ENCODE peak calls at places on chromosomes 3 and 15, in ten cellular contexts. A, X, F, C, Z, I, V, W, L and U are unnamed samples.

GRCh38 chr3:197504239-197505191 is 51.3 kb downstream of the BDH1 start:
- DNase-seq in A (no peak), X (no peak), F (no peak), C (no peak), Z (no peak), I (no peak), V (no peak), W (no peak), L (no peak), U (no peak)

GRCh38 chr15:31598620-31599019 is 272.0 kb downstream of the KLF13 start:
- DNase-seq in A (peak), X (no peak), F (peak), C (no peak), Z (peak), I (no peak), V (no peak), W (no peak), L (no peak), U (no peak)

GRCh38 chr15:74192751-74193150 is 9.8 kb downstream of the STRA6 start:
- DNase-seq in A (no peak), X (no peak), F (no peak), C (no peak), Z (no peak), I (no peak), V (no peak), W (no peak), L (no peak), U (no peak)

GRCh38 chr3:58880182-58880581 is 169.6 kb downstream of the CFAP20DC start:
- DNase-seq in A (no peak), X (peak), F (no peak), C (no peak), Z (no peak), I (no peak), V (no peak), W (no peak), L (no peak), U (no peak)

GRCh38 chr3:183818041-183818620 is 7.2 kb downstream of the MAP6D1 start:
- DNase-seq in A (no peak), X (no peak), F (no peak), C (no peak), Z (no peak), I (no peak), V (no peak), W (no peak), L (no peak), U (no peak)

GRCh38 chr15:74525328-74525727 is 15.7 kb upstream of the ARID3B start:
- DNase-seq in A (no peak), X (peak), F (no peak), C (no peak), Z (no peak), I (no peak), V (no peak), W (no peak), L (no peak), U (no peak)

GRCh38 chr3:42980909-42981308 is 1.8 kb downstream of the GASK1A start:
- DNase-seq in A (no peak), X (no peak), F (no peak), C (no peak), Z (no peak), I (no peak), V (no peak), W (no peak), L (no peak), U (no peak)

GRCh38 chr3:100047455-100048141 is 66.7 kb downstream of the FILIP1L start:
- DNase-seq in A (no peak), X (peak), F (no peak), C (peak), Z (no peak), I (no peak), V (peak), W (peak), L (peak), U (no peak)

GRCh38 chr15:27826902-27827321 is 272.2 kb downstream of the OCA2 start:
- DNase-seq in A (no peak), X (peak), F (no peak), C (no peak), Z (no peak), I (no peak), V (no peak), W (no peak), L (no peak), U (no peak)

GRCh38 chr15:23038741-23039150 is 623 bp downstream of the TUBGCP5 start:
- DNase-seq in A (no peak), X (peak), F (no peak), C (no peak), Z (no peak), I (no peak), V (no peak), W (no peak), L (no peak), U (no peak)

GRCh38 chr3:194296832-194297666 is 54.1 kb downstream of the CPN2 start:
- DNase-seq in A (peak), X (no peak), F (peak), C (no peak), Z (peak), I (peak), V (peak), W (no peak), L (no peak), U (peak)

GRCh38 chr3:16916840-16917239 is 32.1 kb downstream of the PLCL2 start:
- DNase-seq in A (no peak), X (peak), F (no peak), C (no peak), Z (no peak), I (no peak), V (no peak), W (no peak), L (no peak), U (no peak)

GRCh38 chr3:170740726-170741591 is 129.0 kb downstream of the RPL22L1 start:
- DNase-seq in A (no peak), X (peak), F (no peak), C (no peak), Z (no peak), I (no peak), V (no peak), W (peak), L (no peak), U (no peak)

GRCh38 chr3:77373619-77374018 is 333.7 kb downstream of the ROBO2 start:
- DNase-seq in A (no peak), X (no peak), F (no peak), C (no peak), Z (peak), I (no peak), V (no peak), W (no peak), L (no peak), U (no peak)

GRCh38 chr15:45442497-45443135 is 64.3 kb upstream of the GATM start:
- DNase-seq in A (no peak), X (peak), F (no peak), C (no peak), Z (peak), I (no peak), V (no peak), W (no peak), L (no peak), U (no peak)

GRCh38 chr3:158120330-158120729 is 10.4 kb downstream of the RSRC1 start:
- DNase-seq in A (no peak), X (no peak), F (no peak), C (no peak), Z (no peak), I (no peak), V (no peak), W (no peak), L (no peak), U (no peak)

GRCh38 chr15:48954538-48954937 is 9.2 kb downstream of the SHC4 start:
- DNase-seq in A (peak), X (peak), F (no peak), C (no peak), Z (peak), I (no peak), V (no peak), W (no peak), L (no peak), U (no peak)

GRCh38 chr15:60799885-60800728 is 321.2 kb upstream of the ICE2 start:
- DNase-seq in A (no peak), X (peak), F (no peak), C (no peak), Z (no peak), I (no peak), V (no peak), W (no peak), L (no peak), U (no peak)

GRCh38 chr3:71532639-71533395 is 50.7 kb downstream of the FOXP1 start:
- DNase-seq in A (no peak), X (peak), F (no peak), C (no peak), Z (no peak), I (no peak), V (no peak), W (no peak), L (no peak), U (no peak)

GRCh38 chr15:27587810-27588209 is 511.3 kb downstream of the OCA2 start:
- DNase-seq in A (peak), X (no peak), F (no peak), C (no peak), Z (peak), I (no peak), V (no peak), W (no peak), L (no peak), U (peak)

GRCh38 chr3:75978686-75979085 is 193.3 kb upstream of the ZNF717 start:
- DNase-seq in A (no peak), X (peak), F (no peak), C (no peak), Z (no peak), I (no peak), V (no peak), W (no peak), L (no peak), U (no peak)

GRCh38 chr3:190076138-190076537 is 44.6 kb downstream of the P3H2 start:
- DNase-seq in A (no peak), X (no peak), F (no peak), C (no peak), Z (no peak), I (no peak), V (no peak), W (no peak), L (no peak), U (no peak)

GRCh38 chr15:67937153-67937761 is 97.4 kb upstream of the RNU6-1 start:
- DNase-seq in A (no peak), X (no peak), F (no peak), C (peak), Z (peak), I (no peak), V (no peak), W (no peak), L (no peak), U (no peak)

GRCh38 chr15:27545494-27546255 is 553.4 kb downstream of the OCA2 start:
- DNase-seq in A (no peak), X (no peak), F (no peak), C (no peak), Z (no peak), I (no peak), V (no peak), W (no peak), L (no peak), U (no peak)

GRCh38 chr3:184645304-184645703 is 66.6 kb downstream of the MAGEF1 start:
- DNase-seq in A (no peak), X (no peak), F (peak), C (no peak), Z (no peak), I (peak), V (peak), W (no peak), L (no peak), U (no peak)

GRCh38 chr15:42735382-42736165 is 1.4 kb downstream of the CDAN1 start:
- DNase-seq in A (no peak), X (no peak), F (no peak), C (no peak), Z (no peak), I (no peak), V (no peak), W (no peak), L (no peak), U (no peak)

GRCh38 chr15:58043192-58043903 is 22.2 kb downstream of the ALDH1A2 start:
- DNase-seq in A (peak), X (peak), F (no peak), C (peak), Z (no peak), I (peak), V (peak), W (peak), L (no peak), U (peak)

GRCh38 chr15:29935296-29936020 is 113.2 kb upstream of the TJP1 start:
- DNase-seq in A (peak), X (no peak), F (no peak), C (no peak), Z (peak), I (peak), V (peak), W (peak), L (no peak), U (no peak)
- TF ChIP-seq CTCF in A (no peak), X (peak), F (peak), C (no peak), Z (peak), I (no peak), V (no peak), W (peak), L (no peak), U (no peak)

DNA sequence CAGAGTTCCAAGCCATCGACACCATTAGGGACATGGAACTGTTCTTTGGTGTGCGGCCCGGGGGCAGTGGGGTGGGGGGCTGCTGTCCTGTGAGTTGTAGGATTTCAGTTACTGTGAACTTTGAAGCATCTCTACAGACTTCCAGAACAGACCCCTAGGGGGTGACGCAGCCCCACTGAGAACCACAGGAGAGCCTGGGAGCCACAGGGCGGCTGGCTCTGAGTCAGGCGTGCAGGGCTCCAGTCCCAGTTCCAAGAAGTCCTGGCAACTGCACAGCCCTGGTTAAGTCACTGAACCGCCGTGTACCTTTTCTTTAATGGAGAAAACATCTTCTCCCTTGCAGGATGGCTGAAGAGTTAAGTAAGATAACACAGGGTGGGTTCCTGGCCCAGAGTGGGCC is 23.5 kb upstream of the LRTM1 start:
- DNase-seq in A (peak), X (peak), F (peak), C (peak), Z (peak), I (peak), V (no peak), W (peak), L (no peak), U (peak)
- TF ChIP-seq CTCF in A (no peak), X (peak), F (peak), C (peak), Z (peak), I (no peak), V (no peak), W (peak), L (no peak), U (peak)

GRCh38 chr3:107752202-107752990 is 229.6 kb downstream of the BBX start:
- DNase-seq in A (peak), X (peak), F (no peak), C (peak), Z (peak), I (peak), V (peak), W (no peak), L (no peak), U (no peak)
- TF ChIP-seq CTCF in A (peak), X (peak), F (peak), C (peak), Z (peak), I (no peak), V (no peak), W (peak), L (no peak), U (no peak)

DNA sequence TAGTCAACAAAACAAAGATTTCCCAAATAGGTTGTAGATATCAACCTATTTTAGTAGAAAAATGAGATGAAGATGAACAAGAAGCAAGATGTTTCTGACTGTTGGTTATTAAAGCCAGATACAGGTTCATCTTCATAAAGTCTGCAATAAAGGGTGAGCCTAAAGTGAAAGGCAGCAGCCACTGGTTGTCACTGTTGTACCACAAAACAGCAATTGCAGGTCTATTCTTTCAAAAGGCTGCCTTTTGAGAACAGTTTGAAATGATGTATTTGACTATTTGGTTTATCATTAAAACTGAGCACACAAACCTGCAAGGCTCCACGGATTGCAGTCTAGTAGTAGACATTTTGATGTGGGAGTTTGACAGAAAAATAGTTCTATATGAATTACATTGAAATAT is 543.4 kb downstream of the GBE1 start:
- DNase-seq in A (peak), X (peak), F (no peak), C (no peak), Z (no peak), I (no peak), V (peak), W (no peak), L (no peak), U (no peak)
- TF ChIP-seq CTCF in A (no peak), X (peak), F (peak), C (peak), Z (peak), I (no peak), V (peak), W (peak), L (no peak), U (no peak)

GRCh38 chr3:55877703-55878102 is 390.6 kb upstream of the WNT5A start:
- DNase-seq in A (no peak), X (no peak), F (no peak), C (no peak), Z (peak), I (no peak), V (no peak), W (no peak), L (no peak), U (no peak)
- TF ChIP-seq CTCF in A (peak), X (no peak), F (no peak), C (no peak), Z (peak), I (no peak), V (no peak), W (no peak), L (no peak), U (peak)

GRCh38 chr3:119375510-119375909 is 81.3 kb downstream of the ARHGAP31 start:
- DNase-seq in A (no peak), X (no peak), F (no peak), C (no peak), Z (no peak), I (no peak), V (no peak), W (no peak), L (no peak), U (no peak)

GRCh38 chr3:119378259-119378658 is 84.1 kb downstream of the ARHGAP31 start:
- DNase-seq in A (no peak), X (no peak), F (no peak), C (no peak), Z (no peak), I (no peak), V (no peak), W (no peak), L (no peak), U (no peak)

GRCh38 chr3:119376758-119377157 is 82.6 kb downstream of the ARHGAP31 start:
- DNase-seq in A (no peak), X (peak), F (no peak), C (no peak), Z (no peak), I (no peak), V (no peak), W (no peak), L (no peak), U (no peak)

GRCh38 chr3:119382134-119382533 is 81.3 kb downstream of the TMEM39A start:
- DNase-seq in A (no peak), X (no peak), F (no peak), C (no peak), Z (no peak), I (no peak), V (no peak), W (no peak), L (no peak), U (no peak)

DNA sequence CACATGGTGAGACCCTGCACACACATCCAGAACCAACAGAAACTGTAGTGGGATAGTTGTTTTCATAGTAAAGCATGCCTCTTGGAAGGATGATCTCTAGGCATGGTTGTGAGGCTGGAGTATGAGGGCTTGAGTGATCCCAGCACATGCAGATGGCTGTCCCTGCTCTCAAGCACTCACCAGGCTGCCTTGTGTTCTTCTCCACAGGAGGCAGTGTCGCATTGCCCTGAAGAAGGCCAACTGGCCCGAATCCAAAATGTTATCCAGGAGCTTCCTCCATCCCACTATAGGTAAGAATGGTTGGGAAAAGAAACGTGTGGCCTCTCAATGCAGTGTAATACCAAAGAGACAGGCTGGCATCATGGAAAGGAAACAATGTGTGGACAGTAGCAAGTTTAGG is 82.7 kb downstream of the TMEM39A start:
- DNase-seq in A (no peak), X (peak), F (no peak), C (no peak), Z (no peak), I (peak), V (peak), W (no peak), L (no peak), U (no peak)
- TF ChIP-seq CTCF in A (no peak), X (peak), F (no peak), C (no peak), Z (no peak), I (no peak), V (no peak), W (no peak), L (no peak), U (no peak)

DNA sequence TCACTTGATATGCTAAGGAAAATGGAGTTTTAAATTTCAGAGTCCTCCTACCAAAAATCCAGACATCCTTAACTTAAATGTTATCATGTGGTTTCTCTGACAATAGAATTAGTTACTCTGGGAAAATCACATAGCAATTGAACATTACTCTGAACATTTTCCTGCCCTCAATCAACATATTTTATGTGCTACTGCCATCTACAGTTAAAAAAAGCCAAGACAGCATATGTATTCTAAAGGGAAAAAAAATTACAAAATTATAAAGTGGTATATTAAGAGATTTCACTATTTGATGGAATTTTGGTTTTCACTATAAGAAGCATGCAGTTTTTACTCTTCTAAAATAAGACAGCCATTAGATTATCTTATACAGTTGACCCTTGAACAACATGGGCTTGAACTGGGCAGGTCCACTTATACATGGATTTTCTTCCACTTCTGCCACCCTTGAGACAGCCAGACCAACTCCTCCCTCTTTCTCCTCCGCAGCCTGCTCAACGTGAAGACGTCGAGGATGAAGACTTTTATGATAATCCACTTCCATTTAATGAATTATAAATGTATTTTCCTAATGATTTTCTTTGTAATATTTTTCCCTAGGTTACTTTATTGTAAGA is 122.3 kb downstream of the ATP1B3 start:
- DNase-seq in A (no peak), X (peak), F (no peak), C (no peak), Z (no peak), I (no peak), V (no peak), W (no peak), L (no peak), U (no peak)
- TF ChIP-seq CTCF in A (no peak), X (peak), F (peak), C (peak), Z (no peak), I (no peak), V (peak), W (peak), L (peak), U (no peak)

DNA sequence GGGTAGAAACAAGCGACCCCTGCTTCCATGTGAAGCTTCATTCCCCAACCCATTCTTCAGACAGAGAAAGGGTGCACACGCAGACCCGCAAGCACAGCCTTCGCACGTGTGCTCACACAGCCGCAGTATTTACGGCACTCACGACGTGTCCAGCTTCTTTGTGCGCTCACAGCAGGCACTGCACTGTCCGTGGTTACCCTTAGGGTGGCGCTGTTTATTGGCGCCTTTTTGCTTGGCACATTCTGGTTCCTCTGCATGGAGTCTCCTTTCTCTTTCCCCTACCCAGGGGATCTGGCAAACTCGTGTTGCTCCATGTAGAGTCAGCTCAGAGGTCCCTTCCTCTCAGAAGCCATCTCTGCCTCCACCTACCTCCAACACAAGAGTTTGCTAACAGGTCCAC is 115.1 kb downstream of the SLCO3A1 start:
- DNase-seq in A (peak), X (no peak), F (no peak), C (no peak), Z (peak), I (no peak), V (no peak), W (no peak), L (no peak), U (no peak)
- TF ChIP-seq CTCF in A (peak), X (no peak), F (peak), C (no peak), Z (peak), I (no peak), V (no peak), W (no peak), L (no peak), U (peak)